ENCODE peak calls at places on chromosomes 16 and 17, in ten cellular contexts. X is breast epithelium, Z is ascending aorta, O is Peyer's patch, E is left ventricle myocardium inferior, R is neural progenitor cell, G is IMR-90, A is dorsolateral prefrontal cortex, V is heart right ventricle, W is ovary. K is an unnamed sample.

GRCh38 chr17:5921919-5922318 is 148.3 kb upstream of the WSCD1 start:
- DNase-seq in R (no peak), G (no peak), E (no peak), X (no peak), V (no peak), W (no peak), Z (no peak), O (no peak), A (no peak), K (peak)

GRCh38 chr17:19646788-19647696 is 1.5 kb upstream of the ALDH3A2 start:
- DNase-seq in V (no peak), Z (no peak), R (peak), X (no peak), E (no peak), A (no peak), O (no peak), W (no peak), G (no peak), K (no peak)

GRCh38 chr17:80845121-80845862 is 146.3 kb upstream of the CHMP6 start:
- DNase-seq in Z (no peak), W (no peak), A (no peak), X (no peak), O (peak), R (no peak), G (no peak), V (no peak), E (no peak), K (peak)

GRCh38 chr16:84462296-84463210 is 41.9 kb downstream of the MEAK7 start:
- DNase-seq in X (peak), R (no peak), G (no peak), V (no peak), A (peak), E (no peak), W (peak), Z (no peak), O (peak), K (peak)

GRCh38 chr17:45998987-45999899 is at the start of gene STH:
- DNase-seq in R (no peak), E (no peak), Z (no peak), G (no peak), O (no peak), X (no peak), A (no peak), V (no peak), W (no peak), K (no peak)

GRCh38 chr17:75240394-75241142 is 20.8 kb downstream of the GGA3 start:
- DNase-seq in G (peak), A (no peak), Z (no peak), R (peak), O (no peak), X (no peak), E (no peak), V (no peak), W (peak), K (no peak)

GRCh38 chr16:11501583-11502138 is 85.1 kb downstream of the LITAF start:
- DNase-seq in W (no peak), E (no peak), V (no peak), A (no peak), R (peak), X (no peak), G (no peak), O (no peak), Z (no peak), K (no peak)

GRCh38 chr17:6701719-6702118 is 11.4 kb downstream of the SLC13A5 start:
- DNase-seq in W (peak), X (no peak), V (no peak), A (no peak), G (no peak), R (peak), Z (no peak), E (no peak), O (no peak), K (no peak)

GRCh38 chr16:82748026-82748425 is 121.3 kb downstream of the CDH13 start:
- DNase-seq in A (no peak), Z (peak), X (no peak), O (no peak), V (peak), R (no peak), G (peak), E (peak), W (no peak), K (no peak)

GRCh38 chr17:30391534-30391933 is 12.8 kb downstream of the CPD start:
- DNase-seq in E (no peak), W (no peak), R (no peak), Z (no peak), A (no peak), X (no peak), V (no peak), O (no peak), G (no peak), K (no peak)

GRCh38 chr17:6761817-6762216 is 6.0 kb downstream of the XAF1 start:
- DNase-seq in G (no peak), V (no peak), E (no peak), X (no peak), R (no peak), A (no peak), W (no peak), Z (no peak), O (no peak), K (no peak)

GRCh38 chr17:29667969-29668368 is 45.3 kb upstream of the CORO6 start:
- DNase-seq in V (no peak), O (no peak), E (no peak), Z (no peak), A (no peak), R (no peak), W (no peak), G (no peak), X (no peak), K (no peak)

GRCh38 chr17:21019976-21020575 is 22.7 kb downstream of the USP22 start:
- DNase-seq in W (no peak), O (no peak), X (no peak), G (no peak), E (peak), A (peak), Z (no peak), R (peak), V (no peak), K (peak)

GRCh38 chr17:5437721-5438317 is 1.1 kb downstream of the C1QBP start:
- DNase-seq in X (no peak), E (no peak), W (no peak), V (no peak), R (no peak), G (peak), Z (no peak), A (no peak), O (no peak), K (no peak)

GRCh38 chr16:78669994-78670393 is 570.5 kb downstream of the WWOX start:
- DNase-seq in A (no peak), V (peak), R (peak), X (no peak), E (peak), G (no peak), O (no peak), W (peak), Z (no peak), K (peak)

GRCh38 chr17:75629157-75629556 is 4.1 kb upstream of the SMIM5 start:
- DNase-seq in V (no peak), A (no peak), X (no peak), E (no peak), Z (no peak), W (peak), G (no peak), R (no peak), O (no peak), K (no peak)

GRCh38 chr17:13784466-13784865 is 182.7 kb upstream of the HS3ST3A1 start:
- DNase-seq in A (no peak), O (no peak), W (no peak), X (no peak), G (no peak), V (no peak), R (no peak), Z (no peak), E (no peak), K (no peak)

GRCh38 chr16:85310868-85311585 is 198.8 kb upstream of the CIBAR2 start:
- DNase-seq in V (no peak), O (no peak), W (no peak), R (no peak), X (no peak), G (no peak), E (peak), Z (no peak), A (no peak), K (peak)

GRCh38 chr16:12455287-12455798 is 348.3 kb downstream of the CPPED1 start:
- DNase-seq in A (peak), O (peak), V (peak), R (peak), X (no peak), E (peak), Z (no peak), W (peak), G (peak), K (peak)

GRCh38 chr16:12379318-12379717 is 402.8 kb downstream of the SNX29 start:
- DNase-seq in V (no peak), Z (no peak), A (no peak), R (no peak), O (no peak), W (no peak), E (no peak), X (no peak), G (no peak), K (no peak)

GRCh38 chr17:21573961-21574610 is 118.2 kb upstream of the KCNJ18 start:
- DNase-seq in X (no peak), Z (no peak), R (no peak), G (peak), V (peak), W (peak), E (peak), O (peak), A (peak), K (no peak)

GRCh38 chr17:79176792-79177601 is 102.4 kb downstream of the ENGASE start:
- DNase-seq in Z (no peak), E (no peak), W (no peak), X (no peak), O (no peak), G (no peak), R (peak), A (no peak), V (no peak), K (no peak)

GRCh38 chr17:34999456-34999855 is 19.1 kb downstream of the LIG3 start:
- DNase-seq in V (no peak), X (no peak), A (no peak), G (no peak), Z (no peak), O (no peak), E (no peak), R (no peak), W (no peak), K (no peak)

GRCh38 chr17:21742326-21742725 is 50.0 kb downstream of the KCNJ18 start:
- DNase-seq in O (no peak), Z (no peak), X (no peak), A (no peak), V (no peak), G (no peak), W (no peak), E (no peak), R (no peak), K (no peak)

GRCh38 chr16:86924537-86924936 is 346.2 kb downstream of the FOXL1 start:
- DNase-seq in Z (no peak), R (no peak), O (peak), W (no peak), E (no peak), V (no peak), A (no peak), X (no peak), G (peak), K (no peak)

GRCh38 chr16:81277681-81278080 is 37.1 kb upstream of the GAN start:
- DNase-seq in X (peak), V (no peak), W (no peak), O (no peak), G (no peak), A (no peak), Z (no peak), R (no peak), E (no peak), K (no peak)

GRCh38 chr16:47848481-47849109 is 307.2 kb downstream of the ABCC12 start:
- DNase-seq in O (no peak), G (peak), V (no peak), A (peak), E (no peak), R (peak), X (no peak), W (no peak), Z (no peak), K (no peak)

GRCh38 chr16:1078579-1079021 is 6.1 kb downstream of the SSTR5 start:
- DNase-seq in X (peak), V (no peak), A (no peak), E (no peak), G (peak), W (peak), R (no peak), Z (peak), O (peak), K (no peak)

GRCh38 chr16:67968440-67969285 is at the start of gene SLC12A4:
- DNase-seq in E (peak), Z (peak), W (peak), R (peak), X (peak), A (no peak), O (peak), V (peak), G (peak), K (peak)

GRCh38 chr16:72162105-72162680 is 9.8 kb downstream of the PMFBP1 start:
- DNase-seq in W (no peak), V (no peak), O (no peak), A (no peak), G (no peak), X (no peak), R (peak), E (no peak), Z (no peak), K (no peak)

GRCh38 chr17:17849863-17850373 is 13.1 kb upstream of the SREBF1 start:
- DNase-seq in E (peak), A (peak), R (peak), V (no peak), W (peak), X (no peak), G (peak), O (no peak), Z (no peak), K (peak)

GRCh38 chr16:86990451-86990850 is 326.7 kb downstream of the C16orf95 start:
- DNase-seq in Z (no peak), R (no peak), O (no peak), X (no peak), V (no peak), E (no peak), G (no peak), W (no peak), A (no peak), K (no peak)

GRCh38 chr17:78889525-78889924 is 13.5 kb downstream of the CEP295NL start:
- DNase-seq in E (no peak), G (no peak), A (no peak), X (no peak), Z (no peak), R (no peak), O (no peak), V (no peak), W (no peak), K (no peak)

GRCh38 chr17:74491645-74492044 is 25.2 kb downstream of the CD300A start:
- DNase-seq in X (peak), Z (no peak), O (no peak), E (no peak), W (no peak), R (no peak), V (no peak), A (no peak), G (no peak), K (no peak)

GRCh38 chr17:60039509-60040442 is 38.9 kb downstream of the HEATR6 start:
- DNase-seq in R (no peak), W (no peak), V (no peak), A (no peak), E (no peak), G (no peak), O (no peak), X (no peak), Z (no peak), K (no peak)

GRCh38 chr17:68847711-68848110 is 107.5 kb downstream of the ABCA8 start:
- DNase-seq in R (no peak), G (no peak), A (no peak), W (no peak), V (no peak), Z (no peak), E (no peak), X (no peak), O (no peak), K (no peak)

GRCh38 chr16:74774223-74775139 is at the start of gene FA2H:
- DNase-seq in A (peak), Z (no peak), V (peak), O (peak), G (peak), E (peak), W (peak), R (peak), X (peak), K (peak)

GRCh38 chr17:8118769-8119574 is 658 bp upstream of the ALOXE3 start:
- DNase-seq in O (peak), G (peak), A (peak), R (peak), V (peak), X (peak), W (peak), Z (peak), E (peak), K (peak)

GRCh38 chr17:8117367-8117979 is 841 bp downstream of the ALOXE3 start:
- DNase-seq in E (no peak), Z (no peak), O (no peak), R (no peak), A (no peak), W (no peak), X (no peak), V (no peak), G (no peak), K (no peak)

GRCh38 chr17:8119575-8120519 is 1.5 kb upstream of the ALOXE3 start:
- DNase-seq in R (peak), O (peak), A (peak), E (peak), W (peak), Z (no peak), X (peak), V (peak), G (peak), K (peak)

GRCh38 chr17:8116779-8117178 is 1.5 kb downstream of the ALOXE3 start:
- DNase-seq in W (no peak), R (no peak), A (no peak), X (no peak), G (no peak), V (no peak), Z (no peak), O (no peak), E (no peak), K (no peak)

DNA sequence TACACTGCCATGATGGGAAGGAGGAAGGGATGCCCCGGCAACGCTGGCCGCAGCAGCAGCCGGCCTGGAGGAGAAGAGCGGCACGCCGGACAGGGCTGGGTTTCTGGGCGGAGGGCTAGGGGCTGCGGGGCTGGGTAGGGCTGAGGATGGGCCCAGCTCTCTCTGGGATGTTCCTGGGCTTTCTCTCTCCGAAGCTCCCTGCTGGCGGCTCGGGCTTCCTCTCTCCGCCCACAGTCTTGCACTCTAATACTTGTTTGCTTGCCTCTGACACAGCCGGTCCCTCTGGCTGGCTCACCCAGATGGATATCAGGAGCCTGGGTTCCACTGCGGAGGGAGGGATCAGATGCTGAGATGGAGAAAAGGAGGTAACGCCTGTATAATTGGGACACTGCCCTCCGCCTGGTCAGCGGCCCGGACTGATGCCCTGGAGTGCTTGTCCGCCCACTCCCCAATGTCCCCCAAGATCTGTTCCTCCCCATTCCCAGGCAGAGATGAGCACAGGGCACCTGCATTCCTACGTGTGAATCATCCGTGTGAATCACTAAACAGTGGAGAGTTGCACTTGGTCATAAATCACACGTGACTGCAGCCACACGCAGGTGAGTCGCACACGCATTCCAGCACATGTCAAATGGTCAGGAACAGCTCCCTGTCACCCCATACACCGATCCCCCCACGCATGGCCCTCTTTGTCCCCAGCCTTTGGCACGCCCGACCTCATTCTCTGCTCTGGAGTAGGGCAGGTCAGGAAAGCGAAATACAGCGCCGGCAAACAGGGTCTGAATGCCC is at the start of gene ALOXE3:
- DNase-seq in X (no peak), W (peak), O (peak), Z (no peak), R (peak), V (no peak), A (no peak), G (peak), E (no peak), K (peak)
- TF ChIP-seq CTCF in X (no peak), W (no peak), O (no peak), Z (no peak), R (no peak), V (no peak), A (no peak), G (no peak), E (no peak), K (no peak)

DNA sequence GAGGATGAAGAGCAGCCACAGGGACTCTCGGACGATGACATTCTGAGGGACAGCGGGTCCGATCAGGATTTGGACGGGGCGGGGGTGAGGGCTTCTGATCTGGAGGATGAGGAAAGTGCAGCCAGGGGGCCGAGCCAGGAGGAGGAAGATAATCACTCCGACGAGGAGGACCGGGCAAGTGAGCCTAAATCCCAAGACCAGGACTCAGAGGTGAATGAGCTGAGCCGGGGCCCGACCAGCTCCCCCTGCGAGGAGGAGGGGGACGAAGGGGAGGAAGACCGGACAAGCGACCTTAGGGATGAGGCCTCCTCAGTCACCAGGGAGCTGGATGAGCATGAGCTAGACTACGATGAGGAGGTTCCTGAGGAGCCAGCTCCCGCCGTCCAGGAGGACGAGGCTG is 7.0 kb downstream of the ZC3H18 start:
- DNase-seq in O (no peak), R (no peak), G (no peak), A (no peak), X (no peak), E (no peak), Z (no peak), W (no peak), V (no peak), K (no peak)
- H3K27ac ChIP-seq in O (no peak), R (no peak), G (no peak), A (no peak), X (no peak), E (no peak), Z (no peak), W (no peak), V (no peak), K (peak)

DNA sequence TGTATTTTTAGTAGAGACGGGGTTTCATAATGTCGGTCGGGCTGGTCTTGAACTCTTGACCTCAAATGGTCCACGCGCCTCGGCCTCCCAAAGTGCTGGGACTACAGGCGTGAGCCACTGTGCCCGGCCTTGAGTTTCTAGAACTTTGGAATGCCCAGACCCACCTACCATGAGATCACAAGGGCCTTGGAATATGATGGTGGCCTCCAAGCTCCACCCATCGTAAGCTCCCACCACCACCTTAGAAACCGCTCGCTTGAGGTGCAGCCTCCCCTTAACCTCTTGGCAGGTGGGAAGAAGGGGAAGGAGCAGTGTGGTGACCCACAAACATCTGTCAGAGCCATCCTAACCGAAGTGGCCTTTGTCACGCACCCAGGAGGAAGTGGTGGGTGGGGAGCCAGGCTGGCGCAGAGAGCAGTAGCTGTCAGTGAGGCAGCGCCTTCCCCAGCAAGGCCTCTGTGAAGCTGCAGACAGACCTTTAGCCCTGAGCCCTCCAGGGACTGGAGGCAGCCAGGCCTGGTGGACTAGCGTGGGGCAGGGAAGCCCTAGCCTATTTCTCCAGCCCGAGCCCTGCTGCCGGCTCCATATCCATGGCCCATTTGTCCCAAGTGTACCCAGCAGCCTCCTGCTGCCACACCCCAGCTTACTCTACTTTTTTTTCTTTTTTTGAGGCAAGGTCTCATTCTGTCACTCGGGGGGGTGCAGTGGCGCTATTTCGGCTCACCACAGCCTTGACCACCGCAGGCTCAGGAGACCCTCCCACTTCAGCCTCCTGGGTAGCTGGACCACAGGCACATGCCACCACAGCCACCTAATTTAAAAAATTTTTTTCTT is 13.1 kb upstream of the SEPHS2 start:
- DNase-seq in R (no peak), G (no peak), O (peak), W (no peak), E (peak), A (no peak), Z (no peak), X (no peak), V (peak), K (peak)
- TF ChIP-seq CTCF in R (no peak), G (no peak), O (no peak), W (no peak), E (no peak), A (no peak), Z (no peak), X (no peak), V (no peak), K (no peak)

GRCh38 chr17:57484826-57485565 is 228.7 kb downstream of the MSI2 start:
- DNase-seq in A (no peak), O (no peak), E (no peak), V (no peak), X (no peak), Z (no peak), R (no peak), G (no peak), W (no peak), K (no peak)
- H3K27ac ChIP-seq in A (peak), O (no peak), E (no peak), V (no peak), X (peak), Z (no peak), R (peak), G (no peak), W (no peak), K (no peak)

K was measured in spleen.